ENCODE peak calls at places on chromosomes 5 and 9, in five cellular contexts. Y, D, W, K and J are unnamed samples.

GRCh38 chr5:61999371-61999770 is 306.6 kb upstream of the KIF2A start:
- DNase-seq in Y (no peak), D (no peak), W (no peak), K (no peak), J (no peak)

GRCh38 chr9:114694719-114695269 is 12.8 kb upstream of the TEX48 start:
- DNase-seq in Y (no peak), D (no peak), W (peak; percentile 41), K (no peak), J (no peak)

GRCh38 chr5:180026320-180026719 is 45.2 kb downstream of the RNF130 start:
- DNase-seq in Y (no peak), D (no peak), W (no peak), K (no peak), J (no peak)

GRCh38 chr5:135034186-135034962 is at the start of gene PITX1:
- DNase-seq in Y (peak; percentile 11), D (peak; percentile 53), W (peak; percentile 60), K (no peak), J (peak; percentile 73)

GRCh38 chr5:179142434-179143198 is 82.4 kb downstream of the ZNF354C start:
- DNase-seq in Y (no peak), D (peak; percentile 16), W (no peak), K (no peak), J (peak; percentile 13)

GRCh38 chr9:114155967-114156294 is 594 bp downstream of the COL27A1 start:
- DNase-seq in Y (no peak), D (no peak), W (no peak), K (no peak), J (no peak)

GRCh38 chr5:30040483-30041116 is 1152.9 kb upstream of the CDH6 start:
- DNase-seq in Y (no peak), D (no peak), W (peak; percentile 33), K (no peak), J (no peak)

GRCh38 chr5:53331463-53331862 is 149.0 kb upstream of the FST start:
- DNase-seq in Y (no peak), D (peak; percentile 50), W (no peak), K (no peak), J (no peak)

GRCh38 chr9:130698514-130698913 is 4.9 kb downstream of the EXOSC2 start:
- DNase-seq in Y (no peak), D (peak; percentile 26), W (no peak), K (peak; percentile 68), J (no peak)

GRCh38 chr5:143699121-143699520 is 112.8 kb upstream of the HMHB1 start:
- DNase-seq in Y (no peak), D (no peak), W (no peak), K (no peak), J (no peak)

GRCh38 chr9:137387034-137387890 is 35.7 kb downstream of the EXD3 start:
- DNase-seq in Y (peak; percentile 66), D (no peak), W (no peak), K (no peak), J (peak; percentile 88)

GRCh38 chr9:4662989-4663792 is 1.1 kb downstream of the PLPP6 start:
- DNase-seq in Y (no peak), D (no peak), W (no peak), K (no peak), J (no peak)

GRCh38 chr5:28344803-28345433 is 1306.5 kb upstream of the CDH9 start:
- DNase-seq in Y (no peak), D (no peak), W (peak; percentile 12), K (no peak), J (no peak)

GRCh38 chr5:28542968-28543367 is 1504.6 kb upstream of the CDH9 start:
- DNase-seq in Y (no peak), D (no peak), W (no peak), K (no peak), J (no peak)

GRCh38 chr5:135426102-135427082 is 20.8 kb downstream of the DCANP1 start:
- DNase-seq in Y (no peak), D (no peak), W (peak; percentile 65), K (no peak), J (no peak)

GRCh38 chr5:137312060-137312459 is 187.1 kb downstream of the SPOCK1 start:
- DNase-seq in Y (no peak), D (no peak), W (no peak), K (no peak), J (no peak)

GRCh38 chr5:172007795-172008465 is 1.5 kb upstream of the FBXW11 start:
- DNase-seq in Y (no peak), D (no peak), W (no peak), K (no peak), J (no peak)

GRCh38 chr5:56206126-56206525 is 27.0 kb downstream of the ANKRD55 start:
- DNase-seq in Y (no peak), D (peak; percentile 29), W (no peak), K (no peak), J (no peak)

GRCh38 chr5:50995285-50995942 is 329.0 kb downstream of the PARP8 start:
- DNase-seq in Y (no peak), D (no peak), W (no peak), K (no peak), J (no peak)

GRCh38 chr5:50984628-50985027 is 318.2 kb downstream of the PARP8 start:
- DNase-seq in Y (no peak), D (no peak), W (no peak), K (no peak), J (no peak)

GRCh38 chr5:50990296-50990924 is 324.0 kb downstream of the PARP8 start:
- DNase-seq in Y (no peak), D (no peak), W (no peak), K (no peak), J (no peak)
- TF ChIP-seq CTCF in Y (no peak), D (no peak), W (no peak), K (no peak), J (no peak)

GRCh38 chr5:125457617-125458016 is 711.2 kb upstream of the ZNF608 start:
- DNase-seq in Y (no peak), D (no peak), W (no peak), K (no peak), J (no peak)

GRCh38 chr5:125451622-125452021 is 705.2 kb upstream of the ZNF608 start:
- DNase-seq in Y (no peak), D (no peak), W (no peak), K (no peak), J (no peak)

GRCh38 chr5:125453011-125453410 is 706.6 kb upstream of the ZNF608 start:
- DNase-seq in Y (no peak), D (no peak), W (no peak), K (no peak), J (no peak)

GRCh38 chr5:125450803-125451202 is 704.4 kb upstream of the ZNF608 start:
- DNase-seq in Y (no peak), D (peak; percentile 23), W (no peak), K (no peak), J (no peak)

GRCh38 chr5:125455041-125455440 is 708.6 kb upstream of the ZNF608 start:
- DNase-seq in Y (no peak), D (no peak), W (no peak), K (no peak), J (no peak)
- TF ChIP-seq CTCF in Y (no peak), D (no peak), W (no peak), K (no peak), J (no peak)

DNA sequence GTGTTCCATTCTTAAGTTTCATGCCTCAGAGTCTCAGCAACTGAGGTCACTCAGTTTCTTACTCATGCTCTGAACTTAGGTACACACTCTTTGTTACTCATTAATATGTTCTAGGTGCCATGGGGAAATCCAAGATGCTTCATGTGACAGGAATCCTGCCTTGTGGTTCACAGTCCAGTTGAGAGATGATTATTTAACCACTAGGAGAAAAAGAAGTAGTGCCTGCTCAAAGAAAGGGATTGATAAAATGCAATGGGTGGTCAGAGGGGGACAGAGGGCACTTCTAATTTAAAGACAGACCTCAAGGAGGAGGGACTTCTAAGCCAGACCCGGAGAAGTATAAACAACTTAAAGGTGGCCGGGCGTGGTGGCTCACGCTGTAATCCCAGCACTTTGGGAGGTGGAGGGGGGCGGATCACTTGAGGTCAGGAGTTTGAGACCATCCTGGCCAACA is 69.0 kb downstream of the UGCG start:
- DNase-seq in Y (no peak), D (peak; percentile 88), W (peak; percentile 62), K (no peak), J (no peak)
- TF ChIP-seq CTCF in Y (no peak), D (peak; percentile 8), W (no peak), K (no peak), J (no peak)

DNA sequence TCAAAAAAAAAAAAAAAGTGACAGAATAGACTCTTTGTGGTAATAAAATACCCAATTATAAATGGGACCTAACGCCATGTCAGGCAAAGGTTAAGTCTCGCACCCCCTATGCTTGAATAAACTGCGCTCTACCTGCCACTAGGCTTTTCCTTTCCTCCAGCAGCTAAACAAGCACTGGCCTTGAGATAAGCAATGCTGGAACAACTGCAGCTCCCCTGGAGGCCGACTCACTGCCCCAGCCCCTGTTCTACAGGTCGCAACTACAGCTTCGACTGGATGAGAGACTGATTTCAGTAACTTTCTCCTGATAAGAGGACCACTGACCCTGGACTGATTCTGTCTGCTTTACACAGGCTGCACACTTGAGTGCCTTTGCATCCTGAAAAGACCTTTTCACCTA is 210.2 kb downstream of the HSPA4 start:
- DNase-seq in Y (no peak), D (no peak), W (no peak), K (no peak), J (no peak)
- TF ChIP-seq CTCF in Y (no peak), D (no peak), W (no peak), K (no peak), J (no peak)